ENCODE peak calls at places on chromosomes 4 and X, in nine cellular contexts. G is Right ventricle myocardium superior, O is mucosa of gallbladder, Y is activated gamma-delta T cell treated with Interleukin-2 at 50 U/mL for 16 hours, Z is HTR-8/SVneo, K is pancreas, A is activated B cell treated with CpG ODN at 0.5 μM for 24 hours, L is NCI-H2171, V is SK-MEL-5. P is an unnamed sample.

GRCh38 chr4:99875073-99875472 is 19.2 kb downstream of the LAMTOR3 start:
- DNase-seq in K (no peak), Y (no peak), A (no peak), G (no peak), L (no peak), Z (no peak), O (no peak), V (no peak), P (no peak)

GRCh38 chr4:106366026-106366425 is 2.6 kb downstream of the GIMD1 start:
- DNase-seq in Y (no peak), V (no peak), O (no peak), A (no peak), K (no peak), L (no peak), G (no peak), Z (no peak), P (no peak)

GRCh38 chr4:137156054-137156453 is 376.2 kb downstream of the PCDH18 start:
- DNase-seq in Y (no peak), K (no peak), L (no peak), G (no peak), A (no peak), Z (peak; percentile 0), V (no peak), O (no peak), P (no peak)

GRCh38 chrX:136710324-136710951 is 62.5 kb downstream of the CD40LG start:
- DNase-seq in G (no peak), L (no peak), V (no peak), Y (no peak), A (no peak), K (no peak), Z (no peak), O (no peak), P (no peak)

GRCh38 chr4:65353098-65353497 is 317.2 kb downstream of the EPHA5 start:
- DNase-seq in Y (no peak), L (no peak), G (no peak), A (no peak), K (no peak), O (no peak), V (no peak), Z (no peak), P (no peak)

GRCh38 chrX:45822124-45822523 is 621.4 kb upstream of the DIPK2B start:
- DNase-seq in K (no peak), V (no peak), G (no peak), O (no peak), Z (no peak), L (no peak), A (no peak), Y (no peak), P (no peak)

GRCh38 chr4:98970386-98970785 is 25.1 kb upstream of the METAP1 start:
- DNase-seq in V (no peak), L (no peak), Y (no peak), K (no peak), Z (no peak), A (no peak), G (no peak), O (no peak), P (no peak)

GRCh38 chr4:102869569-102870227 is 906 bp downstream of the CISD2 start:
- DNase-seq in G (no peak), O (no peak), V (no peak), L (no peak), A (no peak), K (no peak), Y (no peak), Z (no peak), P (no peak)

GRCh38 chr4:93184093-93184492 is 644.5 kb upstream of the ATOH1 start:
- DNase-seq in O (no peak), Z (no peak), L (no peak), V (no peak), Y (no peak), K (no peak), A (no peak), G (no peak), P (no peak)

GRCh38 chr4:181860157-181860556 is 383.0 kb upstream of the TENM3 start:
- DNase-seq in Y (no peak), G (no peak), L (no peak), Z (no peak), V (no peak), O (no peak), K (no peak), A (no peak), P (no peak)

GRCh38 chr4:53781614-53782467 is 190.6 kb upstream of the LNX1 start:
- DNase-seq in A (no peak), G (no peak), Y (no peak), K (no peak), V (no peak), O (no peak), L (no peak), Z (no peak), P (no peak)

GRCh38 chr4:185115827-185116232 is 27.2 kb upstream of the SLC25A4 start:
- DNase-seq in V (peak; percentile 61), K (peak; percentile 92), Z (no peak), L (peak; percentile 81), Y (no peak), O (peak; percentile 73), G (peak; percentile 79), A (no peak), P (no peak)

GRCh38 chr4:142406051-142406549 is 440.0 kb downstream of the INPP4B start:
- DNase-seq in O (no peak), K (no peak), Y (no peak), L (no peak), A (no peak), G (no peak), Z (peak; percentile 35), V (peak; percentile 64), P (no peak)

GRCh38 chr4:181150173-181150572 is 1093.0 kb upstream of the TENM3 start:
- DNase-seq in Y (no peak), O (peak; percentile 36), K (no peak), G (no peak), A (no peak), Z (no peak), V (peak; percentile 70), L (no peak), P (no peak)

GRCh38 chr4:66023061-66023460 is 352.8 kb upstream of the EPHA5 start:
- DNase-seq in Z (no peak), K (no peak), Y (no peak), V (no peak), O (no peak), A (no peak), L (no peak), G (no peak), P (no peak)

GRCh38 chrX:154411322-154411980 is at the start of gene TAFAZZIN:
- DNase-seq in L (peak; percentile 51), Y (peak; percentile 67), O (peak; percentile 70), Z (peak; percentile 57), G (peak; percentile 82), A (peak; percentile 60), V (peak; percentile 61), K (peak; percentile 63), P (peak; percentile 89)

GRCh38 chr4:182554736-182555135 is 311.5 kb downstream of the TENM3 start:
- DNase-seq in Z (no peak), A (no peak), G (no peak), O (no peak), K (no peak), Y (no peak), L (no peak), V (no peak), P (no peak)

GRCh38 chrX:16222123-16222522 is 54.8 kb downstream of the MAGEB17 start:
- DNase-seq in O (no peak), V (no peak), Y (no peak), G (no peak), A (no peak), Z (peak; percentile 19), K (no peak), L (no peak), P (no peak)

GRCh38 chrX:5458300-5458699 is 770.4 kb downstream of the NLGN4X start:
- DNase-seq in Y (no peak), G (no peak), K (no peak), Z (no peak), O (no peak), L (no peak), V (peak; percentile 7), A (no peak), P (no peak)

GRCh38 chrX:31397119-31397518 is 325.3 kb upstream of the FTHL17 start:
- DNase-seq in V (no peak), A (no peak), K (no peak), G (no peak), Z (peak; percentile 22), Y (no peak), L (no peak), O (no peak), P (no peak)

GRCh38 chrX:132957211-132958085 is 981 bp downstream of the HS6ST2 start:
- DNase-seq in G (no peak), Z (no peak), K (peak; percentile 3), V (no peak), L (peak; percentile 43), O (no peak), Y (no peak), A (no peak), P (no peak)

GRCh38 chr4:45120163-45120562 is 393.8 kb upstream of the GNPDA2 start:
- DNase-seq in Z (no peak), A (no peak), Y (no peak), K (no peak), V (no peak), O (no peak), L (no peak), G (no peak), P (no peak)

GRCh38 chrX:5595570-5595969 is 633.1 kb downstream of the NLGN4X start:
- DNase-seq in Z (no peak), G (no peak), A (no peak), Y (no peak), K (no peak), V (no peak), O (no peak), L (no peak), P (no peak)

GRCh38 chrX:107678957-107679740 is 50.8 kb downstream of the PRPS1 start:
- DNase-seq in V (peak; percentile 38), G (peak; percentile 90), O (peak; percentile 68), L (no peak), Y (peak; percentile 55), A (peak; percentile 22), K (no peak), Z (no peak), P (peak; percentile 93)

GRCh38 chr4:169484485-169484884 is 127.9 kb downstream of the NEK1 start:
- DNase-seq in K (no peak), A (no peak), Y (no peak), Z (no peak), V (peak; percentile 61), G (no peak), L (no peak), O (no peak), P (no peak)

GRCh38 chrX:54920610-54921426 is at the start of gene TRO:
- DNase-seq in K (no peak), V (peak; percentile 8), Z (no peak), L (peak; percentile 8), Y (no peak), O (no peak), G (no peak), A (no peak), P (no peak)

GRCh38 chr4:16227462-16227868 is 1.2 kb upstream of the TAPT1 start:
- DNase-seq in V (peak; percentile 45), O (peak; percentile 17), A (peak; percentile 25), Z (no peak), K (peak; percentile 32), L (peak; percentile 1), G (peak; percentile 62), Y (no peak), P (peak; percentile 78)

GRCh38 chr4:179200681-179201080 is 1758.4 kb upstream of the AGA start:
- DNase-seq in G (no peak), O (no peak), K (no peak), V (no peak), L (no peak), Z (no peak), A (no peak), Y (no peak), P (no peak)

GRCh38 chr4:141914746-141915145 is 278.4 kb downstream of the IL15 start:
- DNase-seq in Z (no peak), L (no peak), V (no peak), Y (no peak), O (no peak), A (no peak), K (no peak), G (no peak), P (no peak)

GRCh38 chr4:83197555-83198235 is 83.2 kb upstream of the PLAC8 start:
- DNase-seq in L (no peak), A (no peak), V (no peak), Y (no peak), O (no peak), Z (no peak), G (peak; percentile 58), K (no peak), P (peak; percentile 68)

GRCh38 chr4:153464068-153464467 is 2.1 kb upstream of the TMEM131L start:
- DNase-seq in A (no peak), O (no peak), Y (no peak), G (no peak), V (no peak), Z (no peak), K (no peak), L (no peak), P (no peak)

P was measured in sigmoid colon.